ENCODE peak calls at places on chromosomes 3 and 15, in nine cellular contexts. H, Y, O, M, F, W, V, N and G are unnamed samples.

GRCh38 chr15:92650966-92651365 is 4.6 kb downstream of the FAM174B start:
- DNase-seq in N (no peak), M (no peak), V (no peak), Y (no peak), W (no peak), F (no peak), O (no peak), H (no peak), G (no peak)

GRCh38 chr15:95988574-95988887 is 342.0 kb upstream of the NR2F2 start:
- DNase-seq in H (no peak), N (no peak), M (no peak), Y (no peak), F (no peak), O (no peak), W (peak), V (no peak), G (no peak)

GRCh38 chr3:126511291-126511690 is 6.3 kb downstream of the UROC1 start:
- DNase-seq in V (no peak), M (no peak), W (no peak), F (no peak), N (no peak), O (peak), Y (no peak), H (no peak), G (peak)

GRCh38 chr3:136957751-136958288 is at the start of gene IL20RB:
- DNase-seq in F (peak), V (peak), O (no peak), Y (no peak), H (no peak), W (peak), N (no peak), M (no peak), G (no peak)

GRCh38 chr3:167958141-167958540 is 137.6 kb downstream of the GOLIM4 start:
- DNase-seq in V (no peak), O (no peak), H (no peak), M (no peak), W (peak), N (no peak), Y (no peak), F (peak), G (no peak)

GRCh38 chr3:105527538-105527937 is 160.8 kb downstream of the ALCAM start:
- DNase-seq in V (no peak), M (no peak), O (no peak), Y (no peak), W (no peak), H (no peak), N (no peak), F (no peak), G (no peak)

GRCh38 chr3:26198609-26199008 is 408.7 kb downstream of the OXSM start:
- DNase-seq in W (no peak), V (no peak), F (peak), Y (no peak), O (no peak), H (no peak), N (no peak), M (no peak), G (no peak)

GRCh38 chr3:18111702-18112311 is 313.3 kb downstream of the SATB1 start:
- DNase-seq in M (no peak), F (no peak), W (peak), V (peak), Y (no peak), H (no peak), N (no peak), O (no peak), G (no peak)

GRCh38 chr3:64595253-64595694 is 92.5 kb downstream of the ADAMTS9 start:
- DNase-seq in O (peak), W (peak), N (no peak), H (no peak), M (no peak), Y (no peak), V (no peak), F (peak), G (no peak)

GRCh38 chr3:102176393-102176792 is 258.4 kb upstream of the ZPLD1 start:
- DNase-seq in Y (no peak), O (no peak), V (no peak), F (no peak), M (no peak), N (no peak), W (no peak), H (no peak), G (no peak)

GRCh38 chr15:83512459-83512858 is 65.3 kb downstream of the SH3GL3 start:
- DNase-seq in F (no peak), N (no peak), W (no peak), Y (no peak), O (no peak), H (no peak), V (peak), M (no peak), G (no peak)

GRCh38 chr3:94862703-94863102 is 799.8 kb downstream of the NSUN3 start:
- DNase-seq in Y (no peak), W (peak), O (no peak), H (no peak), F (peak), N (peak), V (peak), M (no peak), G (no peak)

GRCh38 chr3:52787246-52787645 is 7.3 kb upstream of the ITIH3 start:
- DNase-seq in N (no peak), Y (no peak), M (peak), W (no peak), H (no peak), V (no peak), F (no peak), O (peak), G (peak)

GRCh38 chr3:138078901-138079344 is 36.5 kb downstream of the DZIP1L start:
- DNase-seq in Y (no peak), O (no peak), N (peak), V (no peak), F (peak), W (peak), M (no peak), H (no peak), G (no peak)

GRCh38 chr3:128447561-128448013 is 19.1 kb downstream of the DNAJB8 start:
- DNase-seq in W (no peak), H (peak), F (no peak), V (no peak), Y (no peak), O (no peak), M (no peak), N (no peak), G (no peak)

GRCh38 chr3:195212033-195212748 is 58.8 kb downstream of the XXYLT1 start:
- DNase-seq in V (no peak), H (no peak), M (no peak), O (no peak), W (no peak), Y (no peak), F (no peak), N (no peak), G (peak)

GRCh38 chr3:88003115-88003755 is 55.6 kb downstream of the CGGBP1 start:
- DNase-seq in H (no peak), W (peak), N (peak), O (no peak), F (peak), M (no peak), Y (no peak), V (peak), G (no peak)

GRCh38 chr3:20503394-20504082 is 317.5 kb upstream of the SGO1 start:
- DNase-seq in O (no peak), F (no peak), W (no peak), H (no peak), M (no peak), V (no peak), N (no peak), Y (no peak), G (no peak)

GRCh38 chr3:141308588-141309218 is 59.6 kb upstream of the ZBTB38 start:
- DNase-seq in H (no peak), F (peak), M (no peak), V (peak), N (peak), O (peak), Y (no peak), W (peak), G (no peak)

GRCh38 chr15:100463515-100463914 is 65.2 kb downstream of the CERS3 start:
- DNase-seq in M (no peak), O (no peak), W (no peak), Y (no peak), N (no peak), F (peak), H (no peak), V (no peak), G (no peak)

GRCh38 chr3:145450018-145450682 is 710.8 kb downstream of the PLOD2 start:
- DNase-seq in W (peak), M (no peak), O (no peak), N (no peak), H (no peak), Y (no peak), V (no peak), F (peak), G (no peak)

GRCh38 chr15:58604455-58604923 is 145.0 kb downstream of the ADAM10 start:
- DNase-seq in O (no peak), H (no peak), V (no peak), F (peak), M (no peak), Y (no peak), N (no peak), W (no peak), G (no peak)

GRCh38 chr3:4983739-4984510 is 4.7 kb downstream of the BHLHE40 start:
- DNase-seq in H (peak), W (peak), N (no peak), M (peak), Y (peak), F (peak), O (peak), V (peak), G (no peak)

GRCh38 chr3:24485511-24485910 is 9.1 kb downstream of the THRB start:
- DNase-seq in F (no peak), O (no peak), M (no peak), H (no peak), N (no peak), W (peak), V (no peak), Y (no peak), G (no peak)

GRCh38 chr3:191136347-191136746 is 62.7 kb upstream of the OSTN start:
- DNase-seq in O (no peak), M (no peak), F (peak), V (no peak), H (no peak), N (no peak), Y (no peak), W (peak), G (no peak)

GRCh38 chr3:154904328-154904727 is 175.8 kb upstream of the MME start:
- DNase-seq in V (peak), F (peak), Y (no peak), H (no peak), W (peak), O (no peak), N (no peak), M (no peak), G (no peak)

GRCh38 chr3:30477149-30477921 is 129.1 kb upstream of the TGFBR2 start:
- DNase-seq in N (no peak), O (no peak), W (no peak), H (no peak), V (no peak), F (no peak), Y (no peak), M (no peak), G (no peak)

GRCh38 chr3:535566-536416 is 339.2 kb downstream of the CHL1 start:
- DNase-seq in M (no peak), H (no peak), W (peak), F (peak), N (no peak), Y (no peak), O (peak), V (peak), G (peak)
- TF ChIP-seq CTCF in M (no peak), H (no peak), W (no peak), F (peak), N (no peak), Y (no peak), O (no peak), V (peak), G (no peak)

GRCh38 chr3:160725326-160725725 is 30.7 kb upstream of the PPM1L start:
- DNase-seq in V (no peak), O (no peak), W (no peak), Y (no peak), N (no peak), F (peak), H (no peak), M (no peak), G (no peak)

GRCh38 chr3:160719710-160720109 is 36.3 kb upstream of the PPM1L start:
- DNase-seq in W (no peak), F (no peak), N (no peak), V (no peak), O (no peak), H (no peak), Y (no peak), M (no peak), G (no peak)

GRCh38 chr3:160722331-160722730 is 33.7 kb upstream of the PPM1L start:
- DNase-seq in F (no peak), N (no peak), Y (no peak), W (no peak), M (no peak), V (no peak), O (no peak), H (no peak), G (no peak)

DNA sequence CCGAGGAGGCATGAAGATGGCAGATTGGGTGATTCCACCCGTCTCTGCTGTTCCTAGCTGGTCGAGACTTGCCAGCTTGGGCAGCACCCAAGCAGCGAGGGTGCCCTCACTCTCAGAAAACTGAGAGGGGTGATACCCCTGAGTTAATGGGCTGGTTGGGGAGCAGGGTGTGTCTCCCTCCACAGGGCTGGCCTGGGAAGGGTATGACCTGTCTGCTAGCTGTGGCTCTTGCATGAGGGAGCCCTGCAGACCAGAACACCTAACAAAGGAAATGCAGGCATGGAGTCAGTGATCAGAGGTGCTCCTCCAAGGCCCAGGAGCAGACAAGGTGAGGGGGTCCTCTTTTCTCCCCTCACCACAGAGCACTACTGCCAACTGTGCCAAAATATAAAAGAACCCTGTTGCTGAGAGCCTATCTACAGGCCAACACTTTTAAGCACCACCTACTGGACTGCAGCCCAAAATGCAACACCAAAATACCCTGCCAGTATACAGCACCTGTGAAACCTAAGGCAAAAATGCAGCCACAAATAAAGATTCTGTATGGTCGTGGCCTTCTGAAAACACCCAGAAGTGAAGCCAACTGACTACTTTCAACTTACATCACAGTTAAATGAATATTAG is 35.8 kb upstream of the PPM1L start:
- DNase-seq in O (no peak), Y (no peak), V (peak), H (no peak), N (no peak), M (no peak), F (peak), W (no peak), G (no peak)
- TF ChIP-seq CTCF in O (no peak), Y (no peak), V (peak), H (no peak), N (no peak), M (no peak), F (peak), W (no peak), G (no peak)

GRCh38 chr3:123093696-123094095 is 26.9 kb downstream of the PDIA5 start:
- DNase-seq in N (no peak), O (no peak), M (no peak), F (no peak), W (no peak), H (no peak), Y (no peak), V (no peak), G (no peak)
- TF ChIP-seq CTCF in N (no peak), O (no peak), M (no peak), F (no peak), W (no peak), H (no peak), Y (no peak), V (no peak), G (no peak)

GRCh38 chr15:41660235-41661077 is at the start of gene MGA:
- DNase-seq in F (peak), H (peak), Y (peak), M (peak), N (peak), V (peak), W (peak), O (peak), G (peak)
- TF ChIP-seq CTCF in F (no peak), H (no peak), Y (no peak), M (no peak), N (no peak), V (peak), W (no peak), O (no peak), G (peak)

DNA sequence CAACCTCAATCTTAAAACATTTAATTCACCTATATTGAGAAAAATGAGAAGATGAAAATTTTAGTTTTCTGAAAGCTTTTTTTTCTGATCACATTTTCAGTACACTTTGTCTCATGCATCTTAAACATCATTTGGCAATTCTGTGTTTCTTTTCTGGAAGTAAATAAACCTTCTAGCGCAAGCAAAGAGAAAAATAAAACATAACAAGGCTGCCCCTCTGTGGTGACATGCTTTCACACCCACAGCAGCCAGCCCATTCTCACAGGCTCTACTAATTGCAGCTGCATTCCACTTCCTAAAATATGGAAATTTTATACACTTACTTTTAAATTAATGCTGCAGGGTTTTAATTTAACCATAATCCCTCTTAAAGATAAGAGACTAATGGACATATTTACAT is 90.0 kb downstream of the NEK10 start:
- DNase-seq in M (no peak), N (no peak), O (no peak), H (no peak), Y (no peak), V (peak), F (peak), W (peak), G (no peak)
- TF ChIP-seq CTCF in M (no peak), N (peak), O (peak), H (no peak), Y (no peak), V (peak), F (peak), W (peak), G (peak)

GRCh38 chr3:142690613-142691012 is 33.2 kb upstream of the TRPC1 start:
- DNase-seq in H (no peak), Y (no peak), F (no peak), N (no peak), M (no peak), W (no peak), O (no peak), V (no peak), G (no peak)
- TF ChIP-seq CTCF in H (no peak), Y (no peak), F (no peak), N (no peak), M (no peak), W (no peak), O (no peak), V (no peak), G (no peak)

GRCh38 chr3:186464424-186465093 is 79.6 kb downstream of the CRYGS start:
- DNase-seq in M (no peak), Y (no peak), O (no peak), V (no peak), H (no peak), F (no peak), N (no peak), W (no peak), G (no peak)
- TF ChIP-seq CTCF in M (no peak), Y (no peak), O (no peak), V (peak), H (no peak), F (no peak), N (no peak), W (no peak), G (no peak)

GRCh38 chr3:43013743-43014155 is 34.6 kb downstream of the GASK1A start:
- DNase-seq in F (no peak), H (peak), V (no peak), M (no peak), O (no peak), Y (no peak), W (no peak), N (no peak), G (no peak)

GRCh38 chr3:43016513-43016865 is 37.4 kb downstream of the GASK1A start:
- DNase-seq in W (no peak), O (no peak), Y (no peak), H (no peak), M (no peak), N (no peak), F (no peak), V (no peak), G (no peak)

GRCh38 chr3:43015572-43016512 is 36.7 kb downstream of the GASK1A start:
- DNase-seq in V (no peak), M (peak), W (no peak), Y (no peak), N (no peak), O (no peak), H (no peak), F (no peak), G (no peak)

GRCh38 chr3:43014216-43014615 is 35.1 kb downstream of the GASK1A start:
- DNase-seq in Y (no peak), W (no peak), N (no peak), V (no peak), M (no peak), F (no peak), H (no peak), O (no peak), G (no peak)

DNA sequence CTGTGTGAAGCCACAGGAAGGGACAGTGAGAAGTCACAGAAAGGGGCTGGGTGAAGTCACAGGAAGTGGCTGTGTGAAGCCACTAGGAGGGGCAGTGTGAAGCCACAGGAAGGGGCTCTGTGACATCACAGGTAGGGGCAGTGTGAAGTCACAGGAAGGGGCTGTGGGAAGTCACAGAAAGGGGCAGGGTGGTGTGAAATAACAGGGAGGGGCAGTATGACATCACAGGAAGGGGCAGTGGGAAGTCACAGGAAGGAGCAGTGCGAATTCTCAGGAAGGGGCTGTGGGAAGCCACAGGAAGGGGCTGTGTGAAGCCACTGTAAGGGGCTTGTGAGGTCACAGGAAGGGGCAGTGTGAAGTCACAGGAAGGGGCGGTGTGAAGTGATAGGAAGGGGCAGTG is 35.9 kb downstream of the GASK1A start:
- DNase-seq in V (no peak), N (no peak), Y (no peak), H (peak), F (no peak), M (no peak), O (no peak), W (no peak), G (no peak)
- TF ChIP-seq CTCF in V (no peak), N (no peak), Y (no peak), H (no peak), F (no peak), M (no peak), O (no peak), W (no peak), G (no peak)

GRCh38 chr15:91027677-91028076 is 5.3 kb upstream of the VPS33B start:
- DNase-seq in N (no peak), Y (no peak), F (no peak), V (no peak), M (no peak), W (no peak), H (no peak), O (no peak), G (no peak)

GRCh38 chr15:91031796-91032195 is 9.4 kb upstream of the VPS33B start:
- DNase-seq in M (no peak), O (no peak), V (no peak), W (no peak), N (no peak), H (no peak), F (no peak), Y (no peak), G (no peak)

DNA sequence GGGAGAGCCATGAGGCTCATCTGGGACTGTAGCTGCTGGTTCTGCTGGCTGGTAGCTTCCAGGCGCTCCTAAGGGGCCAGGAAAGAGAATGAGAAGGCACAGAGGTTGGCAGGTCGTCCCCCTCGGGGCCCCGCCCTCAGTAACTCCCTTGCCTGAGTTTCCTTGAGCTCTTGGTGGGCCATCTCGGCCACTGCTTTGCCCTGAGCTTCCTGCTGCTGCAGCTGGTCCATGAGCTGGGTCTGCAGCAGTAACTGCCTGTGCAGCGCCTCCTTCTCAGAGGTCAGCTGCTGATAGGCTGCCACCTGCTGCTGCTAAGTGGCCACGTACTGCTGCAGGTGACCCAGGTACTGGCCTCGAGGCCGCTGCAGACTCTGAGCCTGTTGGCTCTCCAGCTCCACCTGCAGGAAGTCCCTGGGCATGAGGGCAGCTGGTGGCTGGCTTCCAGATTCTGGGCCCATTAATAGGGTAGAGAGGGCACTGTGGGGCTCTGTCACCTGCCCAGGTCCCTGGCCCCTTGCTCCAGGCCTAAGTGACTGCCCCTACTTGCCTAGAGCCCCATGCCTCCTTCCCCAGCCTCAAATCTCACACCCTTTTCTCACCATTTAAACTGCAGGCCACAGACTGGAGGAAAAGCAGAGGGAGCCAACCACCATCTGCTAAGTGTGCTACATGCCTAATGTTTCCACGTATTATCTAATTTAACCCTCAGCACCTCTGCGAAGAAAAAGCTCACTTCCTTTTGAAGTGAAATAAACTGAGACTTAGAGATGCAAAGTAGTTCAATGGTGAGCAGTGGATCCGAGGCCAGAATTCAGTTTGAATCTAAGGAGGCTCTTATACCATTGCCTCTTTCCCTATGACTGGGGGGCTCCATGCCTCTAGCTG is 10.8 kb upstream of the VPS33B start:
- DNase-seq in Y (peak), O (peak), W (no peak), V (peak), H (peak), F (peak), N (no peak), M (peak), G (no peak)
- TF ChIP-seq CTCF in Y (peak), O (peak), W (peak), V (peak), H (peak), F (peak), N (peak), M (peak), G (peak)